ENCODE peak calls at places on chromosomes 16 and 17, in five cellular contexts. One of them, this sample, is unnamed.

GRCh38 chr17:17526369-17526768 is 30.2 kb upstream of the RASD1 start:
- DNase-seq in foreskin keratinocyte: no peak
- DNase-seq in mesendoderm: no peak
- DNase-seq in C1 segment of cervical spinal cord: no peak
- DNase-seq in amniotic stem cell: no peak
- DNase-seq in this sample: no peak

GRCh38 chr16:57627184-57627871 is 1.1 kb upstream of the ADGRG1 start:
- DNase-seq in foreskin keratinocyte: no peak
- DNase-seq in mesendoderm: peak; percentile 91
- DNase-seq in C1 segment of cervical spinal cord: peak; percentile 59
- DNase-seq in amniotic stem cell: peak; percentile 63
- DNase-seq in this sample: no peak

GRCh38 chr16:66931665-66932064 is 2.5 kb downstream of the CIAO2B start:
- DNase-seq in foreskin keratinocyte: no peak
- DNase-seq in mesendoderm: no peak
- DNase-seq in C1 segment of cervical spinal cord: no peak
- DNase-seq in amniotic stem cell: no peak
- DNase-seq in this sample: no peak

GRCh38 chr17:36494674-36495073 is 8.2 kb downstream of the ZNHIT3 start:
- DNase-seq in foreskin keratinocyte: no peak
- DNase-seq in mesendoderm: no peak
- DNase-seq in C1 segment of cervical spinal cord: no peak
- DNase-seq in amniotic stem cell: no peak
- DNase-seq in this sample: no peak

GRCh38 chr17:45406107-45406506 is 26.6 kb downstream of the ARHGAP27 start:
- DNase-seq in foreskin keratinocyte: no peak
- DNase-seq in mesendoderm: no peak
- DNase-seq in C1 segment of cervical spinal cord: no peak
- DNase-seq in amniotic stem cell: no peak
- DNase-seq in this sample: no peak

GRCh38 chr17:55540414-55541091 is 29.3 kb upstream of the SMIM36 start:
- DNase-seq in foreskin keratinocyte: peak; percentile 24
- DNase-seq in mesendoderm: no peak
- DNase-seq in C1 segment of cervical spinal cord: no peak
- DNase-seq in amniotic stem cell: no peak
- DNase-seq in this sample: no peak

GRCh38 chr17:33513769-33514168 is 220.7 kb upstream of the ASIC2 start:
- DNase-seq in foreskin keratinocyte: no peak
- DNase-seq in mesendoderm: no peak
- DNase-seq in C1 segment of cervical spinal cord: no peak
- DNase-seq in amniotic stem cell: no peak
- DNase-seq in this sample: no peak

GRCh38 chr17:83056583-83057396 is 22.6 kb upstream of the METRNL start:
- DNase-seq in foreskin keratinocyte: no peak
- DNase-seq in mesendoderm: no peak
- DNase-seq in C1 segment of cervical spinal cord: no peak
- DNase-seq in amniotic stem cell: no peak
- DNase-seq in this sample: no peak

GRCh38 chr17:50923611-50924010 is 57.5 kb upstream of the TOB1 start:
- DNase-seq in foreskin keratinocyte: no peak
- DNase-seq in mesendoderm: no peak
- DNase-seq in C1 segment of cervical spinal cord: no peak
- DNase-seq in amniotic stem cell: no peak
- DNase-seq in this sample: no peak

GRCh38 chr17:27603446-27603820 is 27.6 kb upstream of the LGALS9 start:
- DNase-seq in foreskin keratinocyte: no peak
- DNase-seq in mesendoderm: no peak
- DNase-seq in C1 segment of cervical spinal cord: no peak
- DNase-seq in amniotic stem cell: no peak
- DNase-seq in this sample: no peak

GRCh38 chr17:43905985-43906852 is 1.1 kb downstream of the MPP2 start:
- DNase-seq in foreskin keratinocyte: no peak
- DNase-seq in mesendoderm: peak; percentile 92
- DNase-seq in C1 segment of cervical spinal cord: peak; percentile 86
- DNase-seq in amniotic stem cell: peak; percentile 26
- DNase-seq in this sample: peak; percentile 61

GRCh38 chr16:80033783-80034468 is 433.4 kb upstream of the MAF start:
- DNase-seq in foreskin keratinocyte: no peak
- DNase-seq in mesendoderm: no peak
- DNase-seq in C1 segment of cervical spinal cord: no peak
- DNase-seq in amniotic stem cell: no peak
- DNase-seq in this sample: no peak

GRCh38 chr17:31587462-31587861 is 196.0 kb downstream of the RAB11FIP4 start:
- DNase-seq in foreskin keratinocyte: no peak
- DNase-seq in mesendoderm: no peak
- DNase-seq in C1 segment of cervical spinal cord: no peak
- DNase-seq in amniotic stem cell: no peak
- DNase-seq in this sample: no peak

GRCh38 chr16:37511-37910 is 15.9 kb downstream of the POLR3K start:
- DNase-seq in foreskin keratinocyte: no peak
- DNase-seq in mesendoderm: no peak
- DNase-seq in C1 segment of cervical spinal cord: no peak
- DNase-seq in amniotic stem cell: no peak
- DNase-seq in this sample: no peak

GRCh38 chr17:32265192-32265895 is at the start of gene RHBDL3:
- DNase-seq in foreskin keratinocyte: no peak
- DNase-seq in mesendoderm: peak; percentile 42
- DNase-seq in C1 segment of cervical spinal cord: peak; percentile 40
- DNase-seq in amniotic stem cell: no peak
- DNase-seq in this sample: no peak

GRCh38 chr17:31067699-31068184 is 27.0 kb upstream of the NF1 start:
- DNase-seq in foreskin keratinocyte: peak; percentile 62
- DNase-seq in mesendoderm: no peak
- DNase-seq in C1 segment of cervical spinal cord: no peak
- DNase-seq in amniotic stem cell: no peak
- DNase-seq in this sample: no peak

GRCh38 chr17:38870259-38871165 is 654 bp downstream of the LASP1 start:
- DNase-seq in foreskin keratinocyte: no peak
- DNase-seq in mesendoderm: peak; percentile 45
- DNase-seq in C1 segment of cervical spinal cord: peak; percentile 73
- DNase-seq in amniotic stem cell: peak; percentile 31
- DNase-seq in this sample: peak; percentile 75

GRCh38 chr17:19762515-19762961 is 14.4 kb upstream of the ALDH3A1 start:
- DNase-seq in foreskin keratinocyte: no peak
- DNase-seq in mesendoderm: peak; percentile 77
- DNase-seq in C1 segment of cervical spinal cord: peak; percentile 75
- DNase-seq in amniotic stem cell: peak; percentile 53
- DNase-seq in this sample: peak; percentile 62

GRCh38 chr16:51388516-51388951 is 237.5 kb upstream of the SALL1 start:
- DNase-seq in foreskin keratinocyte: no peak
- DNase-seq in mesendoderm: no peak
- DNase-seq in C1 segment of cervical spinal cord: peak; percentile 53
- DNase-seq in amniotic stem cell: no peak
- DNase-seq in this sample: no peak

GRCh38 chr17:59451706-59452105 is 113.7 kb upstream of the DHX40 start:
- DNase-seq in foreskin keratinocyte: peak; percentile 92
- DNase-seq in mesendoderm: peak; percentile 62
- DNase-seq in C1 segment of cervical spinal cord: no peak
- DNase-seq in amniotic stem cell: no peak
- DNase-seq in this sample: no peak

GRCh38 chr17:19753661-19754463 is 5.8 kb upstream of the ALDH3A1 start:
- DNase-seq in foreskin keratinocyte: no peak
- DNase-seq in mesendoderm: no peak
- DNase-seq in C1 segment of cervical spinal cord: peak; percentile 49
- DNase-seq in amniotic stem cell: no peak
- DNase-seq in this sample: no peak

GRCh38 chr17:6109541-6109940 is 39.4 kb downstream of the WSCD1 start:
- DNase-seq in foreskin keratinocyte: no peak
- DNase-seq in mesendoderm: no peak
- DNase-seq in C1 segment of cervical spinal cord: no peak
- DNase-seq in amniotic stem cell: no peak
- DNase-seq in this sample: no peak

GRCh38 chr16:85460983-85461813 is 151.9 kb upstream of the GSE1 start:
- DNase-seq in foreskin keratinocyte: no peak
- DNase-seq in mesendoderm: peak; percentile 54
- DNase-seq in C1 segment of cervical spinal cord: no peak
- DNase-seq in amniotic stem cell: no peak
- DNase-seq in this sample: no peak

GRCh38 chr17:41594363-41594915 is 7.7 kb upstream of the KRT14 start:
- DNase-seq in foreskin keratinocyte: no peak
- DNase-seq in mesendoderm: no peak
- DNase-seq in C1 segment of cervical spinal cord: no peak
- DNase-seq in amniotic stem cell: no peak
- DNase-seq in this sample: no peak

GRCh38 chr17:5537251-5537650 is 47.1 kb downstream of the NLRP1 start:
- DNase-seq in foreskin keratinocyte: no peak
- DNase-seq in mesendoderm: no peak
- DNase-seq in C1 segment of cervical spinal cord: no peak
- DNase-seq in amniotic stem cell: no peak
- DNase-seq in this sample: no peak

GRCh38 chr16:14309906-14310305 is 238.8 kb downstream of the MRTFB start:
- DNase-seq in foreskin keratinocyte: peak; percentile 85
- DNase-seq in mesendoderm: peak; percentile 71
- DNase-seq in C1 segment of cervical spinal cord: no peak
- DNase-seq in amniotic stem cell: peak; percentile 27
- DNase-seq in this sample: no peak

GRCh38 chr17:20012137-20012536 is 3.0 kb downstream of the SPECC1 start:
- DNase-seq in foreskin keratinocyte: no peak
- DNase-seq in mesendoderm: no peak
- DNase-seq in C1 segment of cervical spinal cord: no peak
- DNase-seq in amniotic stem cell: no peak
- DNase-seq in this sample: no peak

This sample was measured in tibial nerve.